ENCODE peak calls at places on chromosomes 5 and 9, in five cellular contexts. One of them, this sample, is unnamed.

GRCh38 chr9:8718121-8718725 is 918.6 kb upstream of the DMAC1 start:
- DNase-seq in GM12878: no peak
- DNase-seq in H1: no peak
- DNase-seq in HepG2: no peak
- DNase-seq in K562: no peak
- DNase-seq in this sample: no peak

GRCh38 chr9:121201738-121202533 is at the start of gene RAB14:
- DNase-seq in GM12878: peak
- DNase-seq in H1: peak
- DNase-seq in HepG2: peak
- DNase-seq in K562: peak
- DNase-seq in this sample: peak

GRCh38 chr5:96657068-96657467 is 5.1 kb upstream of the CAST start:
- DNase-seq in GM12878: peak
- DNase-seq in H1: no peak
- DNase-seq in HepG2: peak
- DNase-seq in K562: peak
- DNase-seq in this sample: no peak

GRCh38 chr5:15191012-15191411 is 309.0 kb upstream of the FBXL7 start:
- DNase-seq in GM12878: no peak
- DNase-seq in H1: no peak
- DNase-seq in HepG2: no peak
- DNase-seq in K562: no peak
- DNase-seq in this sample: no peak

GRCh38 chr9:72187296-72187695 is 38.1 kb downstream of the GDA start:
- DNase-seq in GM12878: no peak
- DNase-seq in H1: no peak
- DNase-seq in HepG2: no peak
- DNase-seq in K562: no peak
- DNase-seq in this sample: no peak

GRCh38 chr9:126672634-126673284 is 59.0 kb downstream of the LMX1B start:
- DNase-seq in GM12878: no peak
- DNase-seq in H1: no peak
- DNase-seq in HepG2: no peak
- DNase-seq in K562: no peak
- DNase-seq in this sample: no peak

GRCh38 chr5:175555168-175555745 is 76.9 kb downstream of the SFXN1 start:
- DNase-seq in GM12878: no peak
- DNase-seq in H1: no peak
- DNase-seq in HepG2: no peak
- DNase-seq in K562: no peak
- DNase-seq in this sample: no peak

GRCh38 chr5:180494060-180494509 is at the start of gene CNOT6:
- DNase-seq in GM12878: peak
- DNase-seq in H1: peak
- DNase-seq in HepG2: peak
- DNase-seq in K562: peak
- DNase-seq in this sample: peak

GRCh38 chr5:169300468-169301385 is at the start of gene SLIT3:
- DNase-seq in GM12878: no peak
- DNase-seq in H1: peak
- DNase-seq in HepG2: no peak
- DNase-seq in K562: peak
- DNase-seq in this sample: peak

GRCh38 chr5:119439140-119439625 is 13.1 kb upstream of the HSD17B4 start:
- DNase-seq in GM12878: no peak
- DNase-seq in H1: no peak
- DNase-seq in HepG2: peak
- DNase-seq in K562: no peak
- DNase-seq in this sample: no peak

GRCh38 chr5:55914141-55914413 is 62.9 kb downstream of the IL31RA start:
- DNase-seq in GM12878: no peak
- DNase-seq in H1: no peak
- DNase-seq in HepG2: no peak
- DNase-seq in K562: no peak
- DNase-seq in this sample: no peak

GRCh38 chr9:132059351-132059750 is 20.3 kb downstream of the MED27 start:
- DNase-seq in GM12878: no peak
- DNase-seq in H1: no peak
- DNase-seq in HepG2: no peak
- DNase-seq in K562: no peak
- DNase-seq in this sample: no peak

GRCh38 chr5:122705876-122706275 is 69.0 kb upstream of the SNX2 start:
- DNase-seq in GM12878: no peak
- DNase-seq in H1: no peak
- DNase-seq in HepG2: no peak
- DNase-seq in K562: no peak
- DNase-seq in this sample: no peak

GRCh38 chr5:171397599-171397998 is 9.9 kb downstream of the NPM1 start:
- DNase-seq in GM12878: no peak
- DNase-seq in H1: no peak
- DNase-seq in HepG2: no peak
- DNase-seq in K562: no peak
- DNase-seq in this sample: no peak

GRCh38 chr9:75870450-75870849 is 20.0 kb upstream of the PCSK5 start:
- DNase-seq in GM12878: no peak
- DNase-seq in H1: no peak
- DNase-seq in HepG2: no peak
- DNase-seq in K562: no peak
- DNase-seq in this sample: no peak

GRCh38 chr5:111929261-111929660 is 172.3 kb upstream of the NREP start:
- DNase-seq in GM12878: no peak
- DNase-seq in H1: no peak
- DNase-seq in HepG2: no peak
- DNase-seq in K562: no peak
- DNase-seq in this sample: no peak

GRCh38 chr5:159802661-159803060 is 113.6 kb upstream of the ADRA1B start:
- DNase-seq in GM12878: no peak
- DNase-seq in H1: no peak
- DNase-seq in HepG2: no peak
- DNase-seq in K562: no peak
- DNase-seq in this sample: no peak

GRCh38 chr9:89352874-89353649 is 34.8 kb downstream of the SECISBP2 start:
- DNase-seq in GM12878: no peak
- DNase-seq in H1: no peak
- DNase-seq in HepG2: no peak
- DNase-seq in K562: no peak
- DNase-seq in this sample: no peak

GRCh38 chr9:35272989-35273388 is 111.2 kb downstream of the UNC13B start:
- DNase-seq in GM12878: no peak
- DNase-seq in H1: no peak
- DNase-seq in HepG2: no peak
- DNase-seq in K562: no peak
- DNase-seq in this sample: no peak

GRCh38 chr9:123426406-123426805 is 70.4 kb downstream of the CRB2 start:
- DNase-seq in GM12878: peak
- DNase-seq in H1: no peak
- DNase-seq in HepG2: no peak
- DNase-seq in K562: no peak
- DNase-seq in this sample: no peak

GRCh38 chr5:124124711-124125229 is 612.8 kb downstream of the CSNK1G3 start:
- DNase-seq in GM12878: no peak
- DNase-seq in H1: no peak
- DNase-seq in HepG2: no peak
- DNase-seq in K562: no peak
- DNase-seq in this sample: no peak

GRCh38 chr5:33468811-33469435 is 28.2 kb downstream of the TARS1 start:
- DNase-seq in GM12878: no peak
- DNase-seq in H1: no peak
- DNase-seq in HepG2: no peak
- DNase-seq in K562: no peak
- DNase-seq in this sample: no peak

GRCh38 chr9:108416321-108416720 is 439.5 kb downstream of the ACTL7B start:
- DNase-seq in GM12878: no peak
- DNase-seq in H1: no peak
- DNase-seq in HepG2: peak
- DNase-seq in K562: no peak
- DNase-seq in this sample: no peak

GRCh38 chr5:168660691-168661090 is 81.5 kb upstream of the PANK3 start:
- DNase-seq in GM12878: no peak
- DNase-seq in H1: no peak
- DNase-seq in HepG2: no peak
- DNase-seq in K562: no peak
- DNase-seq in this sample: no peak

GRCh38 chr9:113616116-113616515 is 152.6 kb downstream of the RGS3 start:
- DNase-seq in GM12878: no peak
- DNase-seq in H1: no peak
- DNase-seq in HepG2: no peak
- DNase-seq in K562: no peak
- DNase-seq in this sample: no peak

DNA sequence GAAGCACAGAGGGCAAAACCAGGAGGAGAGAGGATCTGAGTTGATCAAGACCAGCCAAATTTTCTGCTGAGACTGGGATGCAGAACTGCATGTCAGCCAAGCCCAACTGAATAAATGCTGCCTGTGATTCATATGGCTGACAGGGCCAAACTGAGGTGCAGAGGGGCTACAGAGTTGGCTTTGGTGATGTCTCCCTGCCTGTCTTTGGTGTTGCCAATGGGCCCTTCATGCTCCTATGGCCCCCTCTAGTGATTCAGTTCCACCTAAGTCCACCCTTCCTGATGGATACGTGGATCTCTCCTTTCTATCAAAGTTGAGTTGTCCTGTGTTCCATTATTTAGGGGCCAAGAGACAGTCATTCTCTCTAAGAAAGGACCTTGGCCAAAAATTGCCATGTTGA is 163.6 kb upstream of the TLE4 start:
- DNase-seq in GM12878: no peak
- DNase-seq in H1: no peak
- DNase-seq in HepG2: no peak
- DNase-seq in K562: no peak
- DNase-seq in this sample: no peak
- TF ChIP-seq CTCF in GM12878: no peak
- TF ChIP-seq CTCF in H1: peak
- TF ChIP-seq CTCF in HepG2: no peak
- TF ChIP-seq CTCF in K562: no peak
- TF ChIP-seq CTCF in this sample: peak

DNA sequence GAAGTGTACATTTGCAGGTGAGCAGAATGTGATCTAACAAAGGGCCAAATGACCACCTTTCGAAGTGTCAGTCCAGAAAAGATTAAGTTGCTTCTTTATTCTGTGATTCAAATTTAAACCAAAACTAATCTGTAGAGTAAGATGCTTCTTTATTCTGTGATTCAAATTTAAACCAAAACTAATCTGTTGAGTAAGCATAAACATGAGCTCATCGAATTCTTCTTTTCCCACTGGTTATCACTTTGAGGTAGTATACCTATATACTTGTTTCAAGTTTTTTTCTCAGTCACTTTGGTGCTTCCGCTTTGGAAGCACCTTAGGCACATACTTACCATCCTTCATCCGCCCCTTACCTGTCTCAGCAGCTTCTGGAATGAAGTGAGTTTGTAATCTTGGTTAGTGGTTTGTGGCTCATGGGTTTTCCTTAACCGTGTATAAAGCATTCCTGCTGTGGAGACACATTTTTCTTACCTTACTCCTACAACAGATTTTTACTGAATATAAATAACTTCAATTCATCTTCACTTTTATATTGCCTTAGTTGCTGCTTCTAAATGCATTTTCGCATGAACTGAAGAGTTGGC is 40.7 kb upstream of the CTXN3 start:
- DNase-seq in GM12878: no peak
- DNase-seq in H1: no peak
- DNase-seq in HepG2: no peak
- DNase-seq in K562: no peak
- DNase-seq in this sample: no peak
- TF ChIP-seq JUND in GM12878: no peak
- TF ChIP-seq JUND in H1: no peak
- TF ChIP-seq JUND in HepG2: no peak
- TF ChIP-seq JUND in K562: no peak
- TF ChIP-seq JUND in this sample: no peak

DNA sequence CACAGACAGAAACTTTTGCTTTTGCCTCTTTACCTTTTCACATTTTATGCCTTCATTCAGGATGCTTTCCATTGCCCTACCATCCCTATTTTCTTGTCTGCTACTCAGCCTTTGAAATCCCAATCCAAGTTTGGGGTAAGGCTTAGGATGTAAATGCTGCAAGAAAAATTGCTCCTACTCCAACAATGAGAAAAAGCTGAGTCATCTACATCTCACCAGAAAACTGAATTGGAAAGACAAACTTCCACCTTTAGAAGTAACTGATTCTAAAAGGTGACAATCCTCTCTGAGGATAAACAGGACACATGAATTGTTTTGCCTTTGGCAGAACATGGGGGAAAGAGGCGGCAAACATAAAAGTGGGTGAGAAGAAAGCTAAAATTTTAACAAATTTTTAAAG is 295.6 kb downstream of the NR2F1-AS1 start:
- DNase-seq in GM12878: no peak
- DNase-seq in H1: no peak
- DNase-seq in HepG2: no peak
- DNase-seq in K562: no peak
- DNase-seq in this sample: no peak
- TF ChIP-seq TAF1 in GM12878: no peak
- TF ChIP-seq TAF1 in H1: no peak
- TF ChIP-seq TAF1 in HepG2: no peak
- TF ChIP-seq TAF1 in K562: no peak
- TF ChIP-seq TAF1 in this sample: no peak

GRCh38 chr5:74684900-74685851 is at the start of gene HEXB:
- DNase-seq in GM12878: peak
- DNase-seq in H1: peak
- DNase-seq in HepG2: peak
- DNase-seq in K562: peak
- DNase-seq in this sample: peak
- TF ChIP-seq CTCF in GM12878: no peak
- TF ChIP-seq CTCF in H1: peak
- TF ChIP-seq CTCF in HepG2: peak
- TF ChIP-seq CTCF in K562: no peak
- TF ChIP-seq CTCF in this sample: no peak

This sample was measured in SK-N-SH.